ENCODE peak calls at places on chromosomes 2 and 18, in four cellular contexts. One of them, this sample, is unnamed.

GRCh38 chr18:63213331-63213900 is 106.2 kb downstream of the BCL2 start:
- DNase-seq in stomach: no peak
- DNase-seq in thoracic aorta: no peak
- DNase-seq in cardiac muscle cell: peak; percentile 25
- DNase-seq in this sample: peak; percentile 53

GRCh38 chr2:26636935-26637334 is 4.2 kb downstream of the CIB4 start:
- DNase-seq in cardiac muscle cell: no peak
- DNase-seq in thoracic aorta: no peak
- DNase-seq in stomach: no peak
- DNase-seq in this sample: no peak

GRCh38 chr2:146135245-146135644 is 1615.3 kb upstream of the ZEB2 start:
- DNase-seq in stomach: no peak
- DNase-seq in thoracic aorta: no peak
- DNase-seq in cardiac muscle cell: no peak
- DNase-seq in this sample: no peak

GRCh38 chr2:198314559-198315153 is 510.3 kb downstream of the PLCL1 start:
- DNase-seq in thoracic aorta: no peak
- DNase-seq in stomach: no peak
- DNase-seq in cardiac muscle cell: peak; percentile 55
- DNase-seq in this sample: peak; percentile 41

GRCh38 chr2:157333304-157334047 is 7.9 kb upstream of the ERMN start:
- DNase-seq in cardiac muscle cell: no peak
- DNase-seq in stomach: no peak
- DNase-seq in thoracic aorta: no peak
- DNase-seq in this sample: no peak

GRCh38 chr2:108257757-108258331 is 18.1 kb downstream of the SULT1C3 start:
- DNase-seq in cardiac muscle cell: no peak
- DNase-seq in stomach: no peak
- DNase-seq in thoracic aorta: no peak
- DNase-seq in this sample: no peak

GRCh38 chr2:3503483-3503882 is 15.8 kb downstream of the ADI1 start:
- DNase-seq in thoracic aorta: no peak
- DNase-seq in cardiac muscle cell: no peak
- DNase-seq in stomach: no peak
- DNase-seq in this sample: no peak

GRCh38 chr18:12628706-12629702 is 28.9 kb downstream of the SPIRE1 start:
- DNase-seq in cardiac muscle cell: no peak
- DNase-seq in stomach: no peak
- DNase-seq in thoracic aorta: no peak
- DNase-seq in this sample: no peak

GRCh38 chr2:227164745-227165350 is 424 bp downstream of the COL4A3 start:
- DNase-seq in thoracic aorta: no peak
- DNase-seq in cardiac muscle cell: no peak
- DNase-seq in stomach: peak; percentile 27
- DNase-seq in this sample: no peak

GRCh38 chr18:58861353-58861752 is 3.3 kb upstream of the ZNF532 start:
- DNase-seq in stomach: no peak
- DNase-seq in cardiac muscle cell: peak; percentile 54
- DNase-seq in thoracic aorta: no peak
- DNase-seq in this sample: no peak

GRCh38 chr2:100767224-100767653 is 52.7 kb upstream of the NPAS2 start:
- DNase-seq in stomach: no peak
- DNase-seq in thoracic aorta: no peak
- DNase-seq in cardiac muscle cell: no peak
- DNase-seq in this sample: no peak

GRCh38 chr2:44682459-44682858 is 259.0 kb upstream of the SIX3 start:
- DNase-seq in cardiac muscle cell: no peak
- DNase-seq in thoracic aorta: no peak
- DNase-seq in stomach: no peak
- DNase-seq in this sample: no peak

GRCh38 chr2:170571612-170572011 is 143.5 kb upstream of the SP5 start:
- DNase-seq in cardiac muscle cell: no peak
- DNase-seq in stomach: no peak
- DNase-seq in thoracic aorta: no peak
- DNase-seq in this sample: no peak

DNA sequence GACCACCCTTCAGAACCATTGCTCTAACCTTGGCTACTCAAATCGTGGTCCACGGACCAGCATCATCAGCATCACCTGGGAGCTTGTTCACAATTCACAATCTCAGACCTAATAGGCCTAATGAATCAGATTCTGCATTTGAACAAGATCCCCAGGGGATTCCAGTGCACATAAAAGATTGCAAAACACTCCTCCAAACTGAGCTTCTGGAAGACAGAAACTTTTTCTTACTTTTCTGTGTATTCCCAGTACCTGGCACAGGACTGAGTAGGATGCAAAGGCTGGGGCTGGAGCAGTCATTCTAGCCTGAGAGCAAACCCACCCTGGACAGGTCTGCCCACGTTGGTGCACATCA is 115.1 kb upstream of the COPS8 start:
- DNase-seq in thoracic aorta: no peak
- DNase-seq in stomach: peak; percentile 3
- DNase-seq in cardiac muscle cell: no peak
- DNase-seq in this sample: no peak
- H3K4me1 ChIP-seq in thoracic aorta: no peaks in the 10 kb centered on the region
- H3K4me1 ChIP-seq in stomach: no peaks in the 10 kb centered on the region
- H3K4me1 ChIP-seq in cardiac muscle cell: peaks cover 5% of the 10 kb centered on the region
- H3K4me1 ChIP-seq in this sample: peaks cover 25% of the 10 kb centered on the region

GRCh38 chr2:215486973-215487372 is 51.1 kb upstream of the FN1 start:
- DNase-seq in cardiac muscle cell: no peak
- DNase-seq in thoracic aorta: no peak
- DNase-seq in stomach: no peak
- DNase-seq in this sample: no peak
- H3K4me1 ChIP-seq in cardiac muscle cell: no peaks in the 10 kb centered on the region
- H3K4me1 ChIP-seq in thoracic aorta: no peaks in the 10 kb centered on the region
- H3K4me1 ChIP-seq in stomach: no peaks in the 10 kb centered on the region
- H3K4me1 ChIP-seq in this sample: no peaks in the 10 kb centered on the region

DNA sequence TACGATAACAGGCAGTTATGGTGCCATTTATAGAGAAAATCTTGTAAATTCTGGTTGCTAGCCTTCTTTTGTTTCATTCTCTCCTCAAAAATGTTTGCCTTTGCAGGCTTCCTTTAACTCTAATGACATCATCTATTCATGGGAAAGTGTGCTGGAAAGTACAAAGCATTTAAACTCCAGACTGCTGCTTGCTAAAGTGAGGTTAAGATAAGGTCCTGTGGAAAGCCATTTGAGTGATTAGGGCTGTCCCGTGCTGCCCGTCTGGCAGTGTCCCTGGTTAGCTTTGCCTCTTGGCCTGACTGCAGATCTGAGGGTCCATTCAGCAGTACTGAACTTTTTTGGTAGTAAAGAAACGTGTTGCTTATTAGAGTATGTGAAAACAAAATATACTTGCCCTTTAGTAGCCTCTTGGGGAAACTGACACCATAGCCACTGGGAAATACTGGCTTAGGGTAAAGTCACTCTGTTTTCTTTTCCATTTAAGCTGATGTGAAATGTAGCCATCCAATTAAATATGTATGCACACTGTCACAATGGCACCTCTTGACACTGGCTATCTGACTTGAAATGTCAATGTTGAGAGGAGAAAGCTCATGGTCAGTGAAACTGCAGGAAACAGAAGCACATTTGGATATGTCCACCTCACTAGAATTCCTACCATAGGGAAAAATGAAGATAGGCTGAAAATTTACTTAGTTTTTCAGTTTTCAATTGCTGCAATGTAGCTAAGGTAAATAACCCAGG is 321.5 kb downstream of the SLC8A1 start:
- DNase-seq in thoracic aorta: no peak
- DNase-seq in stomach: peak; percentile 26
- DNase-seq in cardiac muscle cell: peak; percentile 81
- DNase-seq in this sample: no peak
- H3K4me1 ChIP-seq in thoracic aorta: peaks cover 40% of the 10 kb centered on the region
- H3K4me1 ChIP-seq in stomach: no peaks in the 10 kb centered on the region
- H3K4me1 ChIP-seq in cardiac muscle cell: peaks cover 44% of the 10 kb centered on the region
- H3K4me1 ChIP-seq in this sample: no peaks in the 10 kb centered on the region

DNA sequence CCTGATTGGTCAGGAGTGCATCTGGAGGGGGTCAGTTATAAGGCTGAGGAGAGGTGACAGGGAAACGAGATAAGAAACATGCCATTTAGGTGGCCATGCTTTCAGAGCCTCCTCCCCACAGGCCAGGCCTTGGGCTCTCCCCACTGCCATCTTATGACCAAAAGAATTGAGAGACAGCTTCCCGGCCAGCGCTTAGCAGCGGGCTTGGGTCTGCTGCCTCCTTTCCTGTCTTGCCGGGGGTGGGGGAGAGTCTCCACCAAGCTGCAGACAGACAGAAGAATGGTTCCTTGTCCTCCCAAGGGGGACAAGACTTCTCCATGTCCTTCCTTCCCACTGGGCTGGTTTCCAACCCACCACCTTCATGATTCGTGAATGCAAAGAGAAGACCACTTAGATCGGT is 171.3 kb downstream of the SMAD7 start:
- DNase-seq in stomach: no peak
- DNase-seq in thoracic aorta: no peak
- DNase-seq in cardiac muscle cell: no peak
- DNase-seq in this sample: no peak
- H3K4me1 ChIP-seq in stomach: peaks cover 53% of the 10 kb centered on the region
- H3K4me1 ChIP-seq in thoracic aorta: peaks cover 83% of the 10 kb centered on the region
- H3K4me1 ChIP-seq in cardiac muscle cell: peaks cover 80% of the 10 kb centered on the region
- H3K4me1 ChIP-seq in this sample: peaks cover 5% of the 10 kb centered on the region

GRCh38 chr2:23624915-23625314 is 239.9 kb downstream of the KLHL29 start:
- DNase-seq in stomach: no peak
- DNase-seq in thoracic aorta: no peak
- DNase-seq in cardiac muscle cell: no peak
- DNase-seq in this sample: no peak
- H3K4me1 ChIP-seq in stomach: no peaks in the 10 kb centered on the region
- H3K4me1 ChIP-seq in thoracic aorta: peaks cover 15% of the 10 kb centered on the region
- H3K4me1 ChIP-seq in cardiac muscle cell: no peaks in the 10 kb centered on the region
- H3K4me1 ChIP-seq in this sample: no peaks in the 10 kb centered on the region

GRCh38 chr2:147854557-147855134 is 9.8 kb downstream of the ACVR2A start:
- DNase-seq in thoracic aorta: no peak
- DNase-seq in stomach: no peak
- DNase-seq in cardiac muscle cell: no peak
- DNase-seq in this sample: no peak
- H3K4me1 ChIP-seq in thoracic aorta: peaks cover 10% of the 10 kb centered on the region
- H3K4me1 ChIP-seq in stomach: peaks cover 25% of the 10 kb centered on the region
- H3K4me1 ChIP-seq in cardiac muscle cell: peaks cover 19% of the 10 kb centered on the region
- H3K4me1 ChIP-seq in this sample: peaks cover 5% of the 10 kb centered on the region

GRCh38 chr2:102053096-102053495 is 61.3 kb downstream of the IL1R2 start:
- DNase-seq in thoracic aorta: no peak
- DNase-seq in cardiac muscle cell: no peak
- DNase-seq in stomach: no peak
- DNase-seq in this sample: no peak

GRCh38 chr2:102049756-102050443 is 58.1 kb downstream of the IL1R2 start:
- DNase-seq in stomach: no peak
- DNase-seq in thoracic aorta: peak; percentile 73
- DNase-seq in cardiac muscle cell: no peak
- DNase-seq in this sample: no peak

GRCh38 chr2:102050854-102051391 is 59.2 kb downstream of the IL1R2 start:
- DNase-seq in cardiac muscle cell: peak; percentile 59
- DNase-seq in stomach: peak; percentile 66
- DNase-seq in thoracic aorta: peak; percentile 74
- DNase-seq in this sample: peak; percentile 7

GRCh38 chr2:102052367-102052764 is 60.6 kb downstream of the IL1R2 start:
- DNase-seq in stomach: no peak
- DNase-seq in cardiac muscle cell: no peak
- DNase-seq in thoracic aorta: no peak
- DNase-seq in this sample: no peak

GRCh38 chr2:102051659-102052366 is 60.1 kb downstream of the IL1R2 start:
- DNase-seq in thoracic aorta: no peak
- DNase-seq in stomach: no peak
- DNase-seq in cardiac muscle cell: no peak
- DNase-seq in this sample: no peak
- H3K4me1 ChIP-seq in thoracic aorta: peaks cover 67% of the 10 kb centered on the region
- H3K4me1 ChIP-seq in stomach: peaks cover 27% of the 10 kb centered on the region
- H3K4me1 ChIP-seq in cardiac muscle cell: peaks cover 10% of the 10 kb centered on the region
- H3K4me1 ChIP-seq in this sample: no peaks in the 10 kb centered on the region

DNA sequence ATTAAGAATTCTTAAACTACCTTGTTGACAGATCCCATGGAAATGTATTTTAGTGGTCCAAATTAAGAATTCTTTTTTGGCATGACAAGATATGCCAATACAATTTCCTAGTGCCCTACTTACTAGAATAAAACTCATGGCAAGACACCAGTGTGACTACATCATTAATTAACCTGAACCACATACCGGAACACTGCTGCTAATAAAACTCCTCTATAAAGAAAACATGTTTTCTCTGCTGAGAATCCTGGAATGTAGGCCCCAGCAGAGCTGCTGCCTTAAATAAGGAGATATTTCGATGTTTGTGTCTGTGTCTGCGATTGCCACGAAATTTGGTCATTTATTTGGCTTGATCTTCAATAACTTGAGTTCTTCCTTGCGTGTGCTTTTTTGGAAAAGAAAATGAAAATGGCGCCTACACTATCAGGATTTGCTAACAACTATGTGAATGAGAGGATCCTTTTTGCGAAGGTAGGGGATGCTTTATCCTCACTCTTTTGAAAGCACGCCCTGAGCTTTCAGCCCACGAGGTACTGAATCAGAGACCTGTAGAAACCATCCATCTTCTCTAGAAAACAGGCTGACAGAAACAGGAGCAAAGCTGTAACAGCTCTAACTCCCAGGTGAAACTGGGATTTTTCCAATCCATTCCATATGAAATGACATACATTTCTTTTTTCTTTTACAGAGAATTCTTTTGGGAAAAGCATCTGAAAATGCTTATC is 27.0 kb downstream of the KLF7 start:
- DNase-seq in thoracic aorta: no peak
- DNase-seq in cardiac muscle cell: no peak
- DNase-seq in stomach: no peak
- DNase-seq in this sample: no peak
- H3K4me1 ChIP-seq in thoracic aorta: peaks cover 95% of the 10 kb centered on the region
- H3K4me1 ChIP-seq in cardiac muscle cell: peaks cover 32% of the 10 kb centered on the region
- H3K4me1 ChIP-seq in stomach: peaks cover 13% of the 10 kb centered on the region
- H3K4me1 ChIP-seq in this sample: no peaks in the 10 kb centered on the region

DNA sequence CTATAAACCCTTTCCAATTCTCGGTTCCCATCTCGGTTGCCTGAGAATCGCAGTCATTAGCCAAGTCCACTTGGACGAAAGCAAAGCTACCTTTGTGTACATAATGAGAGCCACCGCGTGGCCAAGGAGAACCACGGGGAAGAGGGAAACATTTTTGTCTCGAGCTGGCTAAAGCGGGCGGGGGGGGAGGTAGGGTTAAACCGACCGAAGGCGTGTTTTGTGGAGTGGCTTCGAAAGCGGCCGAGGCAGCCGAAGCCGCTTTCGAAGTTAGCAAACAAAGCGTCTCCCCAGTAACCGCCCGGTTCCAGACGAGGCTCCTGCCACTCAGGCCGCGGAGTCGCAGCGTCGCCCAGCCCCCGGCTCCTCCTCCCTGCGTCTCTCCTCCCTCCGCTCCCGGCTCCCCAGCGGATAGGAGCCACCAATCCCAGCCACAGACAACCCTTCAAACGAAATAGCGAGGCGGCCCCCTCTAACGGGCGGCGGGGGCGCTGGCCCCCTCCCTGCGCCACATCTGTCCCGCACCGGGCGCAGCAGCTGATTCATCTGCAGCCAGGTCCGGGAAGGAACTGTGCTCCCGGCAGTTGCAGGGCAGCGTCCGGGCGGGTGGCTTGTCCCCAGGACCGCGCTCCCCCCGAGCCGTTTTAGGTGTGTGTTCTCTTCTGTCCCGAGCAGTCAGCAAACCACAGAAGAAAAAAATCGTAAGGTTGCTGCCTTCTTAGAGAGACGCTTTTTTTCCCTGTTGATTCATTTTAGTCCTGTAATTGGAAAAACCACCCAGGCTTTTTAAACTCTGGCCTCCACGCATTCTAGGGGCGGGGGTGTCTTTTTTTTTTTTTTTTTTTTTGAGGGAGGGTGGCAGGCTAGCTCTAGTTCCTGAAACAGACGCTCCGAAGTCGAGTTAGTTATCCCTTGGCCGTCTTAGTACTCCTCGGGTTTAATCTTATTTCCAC is 1.8 kb upstream of the TGIF1 start:
- DNase-seq in cardiac muscle cell: peak; percentile 98
- DNase-seq in thoracic aorta: peak; percentile 84
- DNase-seq in stomach: peak; percentile 94
- DNase-seq in this sample: peak; percentile 96
- H3K4me1 ChIP-seq in cardiac muscle cell: peaks cover 14% of the 10 kb centered on the region
- H3K4me1 ChIP-seq in thoracic aorta: peaks cover 20% of the 10 kb centered on the region
- H3K4me1 ChIP-seq in stomach: peaks cover 20% of the 10 kb centered on the region
- H3K4me1 ChIP-seq in this sample: no peaks in the 10 kb centered on the region

GRCh38 chr2:7016884-7017283 is 99.7 kb downstream of the RNF144A start:
- DNase-seq in cardiac muscle cell: no peak
- DNase-seq in stomach: no peak
- DNase-seq in thoracic aorta: no peak
- DNase-seq in this sample: no peak
- H3K4me1 ChIP-seq in cardiac muscle cell: peaks cover 33% of the 10 kb centered on the region
- H3K4me1 ChIP-seq in stomach: no peaks in the 10 kb centered on the region
- H3K4me1 ChIP-seq in thoracic aorta: peaks cover 39% of the 10 kb centered on the region
- H3K4me1 ChIP-seq in this sample: no peaks in the 10 kb centered on the region